ENCODE peak calls at places on chromosomes 6 and 20, in seven cellular contexts. One of them, this sample, is unnamed.

GRCh38 chr6:18507561-18507960 is 120.4 kb downstream of the RNF144B start:
- DNase-seq in H1: no peak
- DNase-seq in H9: no peak
- DNase-seq in neuronal stem cell: no peak
- DNase-seq in IMR-90: peak
- DNase-seq in mesenchymal stem cell: no peak
- DNase-seq in trophoblast cell: peak
- DNase-seq in this sample: no peak

GRCh38 chr6:151763303-151763702 is 44.2 kb upstream of the ESR1 start:
- DNase-seq in H1: no peak
- DNase-seq in H9: no peak
- DNase-seq in neuronal stem cell: no peak
- DNase-seq in IMR-90: peak
- DNase-seq in mesenchymal stem cell: no peak
- DNase-seq in trophoblast cell: peak
- DNase-seq in this sample: peak

GRCh38 chr6:125314019-125314581 is 12.3 kb upstream of the HDDC2 start:
- DNase-seq in H1: no peak
- DNase-seq in H9: peak
- DNase-seq in neuronal stem cell: peak
- DNase-seq in IMR-90: peak
- DNase-seq in mesenchymal stem cell: peak
- DNase-seq in trophoblast cell: peak
- DNase-seq in this sample: peak

GRCh38 chr6:125944434-125944816 is 12.1 kb upstream of the HINT3 start:
- DNase-seq in H1: no peak
- DNase-seq in H9: no peak
- DNase-seq in neuronal stem cell: no peak
- DNase-seq in IMR-90: peak
- DNase-seq in mesenchymal stem cell: peak
- DNase-seq in trophoblast cell: peak
- DNase-seq in this sample: no peak

GRCh38 chr20:54172532-54172855 is 1.3 kb downstream of the CYP24A1 start:
- DNase-seq in H1: no peak
- DNase-seq in H9: no peak
- DNase-seq in neuronal stem cell: no peak
- DNase-seq in IMR-90: no peak
- DNase-seq in mesenchymal stem cell: no peak
- DNase-seq in trophoblast cell: no peak
- DNase-seq in this sample: no peak

GRCh38 chr6:129546702-129547101 is 163.3 kb downstream of the ARHGAP18 start:
- DNase-seq in H1: no peak
- DNase-seq in H9: no peak
- DNase-seq in neuronal stem cell: no peak
- DNase-seq in IMR-90: no peak
- DNase-seq in mesenchymal stem cell: no peak
- DNase-seq in trophoblast cell: no peak
- DNase-seq in this sample: no peak

GRCh38 chr20:20195011-20195705 is 142.8 kb downstream of the CFAP61 start:
- DNase-seq in H1: no peak
- DNase-seq in H9: no peak
- DNase-seq in neuronal stem cell: no peak
- DNase-seq in IMR-90: no peak
- DNase-seq in mesenchymal stem cell: no peak
- DNase-seq in trophoblast cell: no peak
- DNase-seq in this sample: no peak

GRCh38 chr20:62027698-62028321 is 37.9 kb downstream of the TAF4 start:
- DNase-seq in H1: no peak
- DNase-seq in H9: no peak
- DNase-seq in neuronal stem cell: no peak
- DNase-seq in IMR-90: no peak
- DNase-seq in mesenchymal stem cell: no peak
- DNase-seq in trophoblast cell: no peak
- DNase-seq in this sample: no peak

GRCh38 chr20:53023717-53024116 is 51.6 kb downstream of the TSHZ2 start:
- DNase-seq in H1: no peak
- DNase-seq in H9: no peak
- DNase-seq in neuronal stem cell: no peak
- DNase-seq in IMR-90: no peak
- DNase-seq in mesenchymal stem cell: peak
- DNase-seq in trophoblast cell: peak
- DNase-seq in this sample: no peak

GRCh38 chr6:170283212-170284081 is 7.4 kb downstream of the DLL1 start:
- DNase-seq in H1: no peak
- DNase-seq in H9: no peak
- DNase-seq in neuronal stem cell: no peak
- DNase-seq in IMR-90: no peak
- DNase-seq in mesenchymal stem cell: no peak
- DNase-seq in trophoblast cell: no peak
- DNase-seq in this sample: no peak

GRCh38 chr6:14900919-14901318 is 344.9 kb upstream of the JARID2 start:
- DNase-seq in H1: no peak
- DNase-seq in H9: no peak
- DNase-seq in neuronal stem cell: no peak
- DNase-seq in IMR-90: no peak
- DNase-seq in mesenchymal stem cell: no peak
- DNase-seq in trophoblast cell: no peak
- DNase-seq in this sample: no peak

GRCh38 chr6:36727491-36728021 is 29.9 kb downstream of the RAB44 start:
- DNase-seq in H1: no peak
- DNase-seq in H9: no peak
- DNase-seq in neuronal stem cell: no peak
- DNase-seq in IMR-90: peak
- DNase-seq in mesenchymal stem cell: peak
- DNase-seq in trophoblast cell: peak
- DNase-seq in this sample: no peak

GRCh38 chr20:2874456-2874855 is 1.2 kb downstream of the PTPRA start:
- DNase-seq in H1: no peak
- DNase-seq in H9: no peak
- DNase-seq in neuronal stem cell: no peak
- DNase-seq in IMR-90: peak
- DNase-seq in mesenchymal stem cell: peak
- DNase-seq in trophoblast cell: no peak
- DNase-seq in this sample: no peak

GRCh38 chr6:110517601-110518280 is 41.3 kb upstream of the SLC22A16 start:
- DNase-seq in H1: no peak
- DNase-seq in H9: no peak
- DNase-seq in neuronal stem cell: no peak
- DNase-seq in IMR-90: no peak
- DNase-seq in mesenchymal stem cell: no peak
- DNase-seq in trophoblast cell: no peak
- DNase-seq in this sample: no peak

GRCh38 chr6:157905590-157906337 is 75.9 kb upstream of the SYNJ2 start:
- DNase-seq in H1: no peak
- DNase-seq in H9: no peak
- DNase-seq in neuronal stem cell: no peak
- DNase-seq in IMR-90: no peak
- DNase-seq in mesenchymal stem cell: no peak
- DNase-seq in trophoblast cell: no peak
- DNase-seq in this sample: peak

GRCh38 chr6:4447646-4448315 is 312.4 kb upstream of the ECI2 start:
- DNase-seq in H1: no peak
- DNase-seq in H9: no peak
- DNase-seq in neuronal stem cell: no peak
- DNase-seq in IMR-90: peak
- DNase-seq in mesenchymal stem cell: no peak
- DNase-seq in trophoblast cell: peak
- DNase-seq in this sample: peak

GRCh38 chr6:154719854-154720253 is 13.4 kb upstream of the SCAF8 start:
- DNase-seq in H1: no peak
- DNase-seq in H9: no peak
- DNase-seq in neuronal stem cell: no peak
- DNase-seq in IMR-90: no peak
- DNase-seq in mesenchymal stem cell: no peak
- DNase-seq in trophoblast cell: no peak
- DNase-seq in this sample: no peak

GRCh38 chr6:21003780-21004541 is 469.7 kb downstream of the CDKAL1 start:
- DNase-seq in H1: no peak
- DNase-seq in H9: no peak
- DNase-seq in neuronal stem cell: no peak
- DNase-seq in IMR-90: peak
- DNase-seq in mesenchymal stem cell: no peak
- DNase-seq in trophoblast cell: peak
- DNase-seq in this sample: no peak

GRCh38 chr6:144259988-144260387 is 25.1 kb upstream of the UTRN start:
- DNase-seq in H1: no peak
- DNase-seq in H9: no peak
- DNase-seq in neuronal stem cell: no peak
- DNase-seq in IMR-90: no peak
- DNase-seq in mesenchymal stem cell: peak
- DNase-seq in trophoblast cell: no peak
- DNase-seq in this sample: no peak

GRCh38 chr20:4875578-4876067 is 125.7 kb downstream of the SLC23A2 start:
- DNase-seq in H1: no peak
- DNase-seq in H9: no peak
- DNase-seq in neuronal stem cell: no peak
- DNase-seq in IMR-90: no peak
- DNase-seq in mesenchymal stem cell: no peak
- DNase-seq in trophoblast cell: no peak
- DNase-seq in this sample: no peak

GRCh38 chr20:22383156-22383555 is 201.2 kb downstream of the FOXA2 start:
- DNase-seq in H1: no peak
- DNase-seq in H9: no peak
- DNase-seq in neuronal stem cell: no peak
- DNase-seq in IMR-90: no peak
- DNase-seq in mesenchymal stem cell: no peak
- DNase-seq in trophoblast cell: no peak
- DNase-seq in this sample: no peak

GRCh38 chr20:58992911-58993310 is 11.9 kb downstream of the NELFCD start:
- DNase-seq in H1: no peak
- DNase-seq in H9: no peak
- DNase-seq in neuronal stem cell: no peak
- DNase-seq in IMR-90: no peak
- DNase-seq in mesenchymal stem cell: no peak
- DNase-seq in trophoblast cell: no peak
- DNase-seq in this sample: no peak

DNA sequence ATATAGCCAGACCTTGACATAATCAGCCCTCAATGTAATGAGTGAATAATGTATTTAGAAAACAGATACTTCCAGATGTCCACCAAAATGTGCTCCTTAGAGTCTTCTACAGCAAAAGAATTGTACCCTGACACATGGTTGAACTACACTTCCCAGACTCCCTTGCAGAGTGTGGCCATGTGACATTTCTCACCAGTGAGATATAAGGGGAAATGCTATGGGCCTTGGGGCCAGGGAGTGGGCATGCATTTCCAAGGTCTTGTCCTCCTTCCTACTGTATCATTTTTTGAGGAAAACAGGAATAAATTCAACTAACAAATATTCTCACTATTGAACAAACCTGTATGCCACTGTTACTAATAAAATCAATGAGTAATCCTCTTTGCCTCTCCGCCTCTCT is 211.4 kb upstream of the SMLR1 start:
- DNase-seq in H1: no peak
- DNase-seq in H9: no peak
- DNase-seq in neuronal stem cell: no peak
- DNase-seq in IMR-90: no peak
- DNase-seq in mesenchymal stem cell: no peak
- DNase-seq in trophoblast cell: no peak
- DNase-seq in this sample: peak
- H2BK5ac ChIP-seq in H1: no peak
- H2BK5ac ChIP-seq in H9: no peak
- H2BK5ac ChIP-seq in neuronal stem cell: no peak
- H2BK5ac ChIP-seq in IMR-90: no peak
- H2BK5ac ChIP-seq in mesenchymal stem cell: no peak
- H2BK5ac ChIP-seq in trophoblast cell: no peak
- H2BK5ac ChIP-seq in this sample: no peak

DNA sequence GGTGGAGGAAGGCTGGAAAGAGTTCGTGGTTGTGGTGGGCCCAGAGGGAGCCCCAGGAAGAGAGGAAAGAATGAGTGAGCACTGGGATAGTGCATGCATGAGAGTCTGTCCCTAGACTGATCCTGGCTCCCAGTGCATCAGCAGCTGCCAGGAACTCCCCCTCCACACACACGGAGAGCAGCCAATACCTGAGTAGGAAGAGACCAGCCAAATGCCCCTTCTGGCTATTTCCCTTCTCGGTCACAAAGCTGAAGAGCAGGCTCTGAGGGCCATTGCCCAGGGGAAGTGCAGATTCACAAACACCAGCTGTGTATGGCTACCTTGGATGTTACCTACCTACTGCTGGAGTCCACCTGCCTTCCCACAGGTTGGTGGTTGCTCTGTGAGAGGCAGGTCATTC is 45.1 kb downstream of the GABRR2 start:
- DNase-seq in H1: no peak
- DNase-seq in H9: no peak
- DNase-seq in neuronal stem cell: no peak
- DNase-seq in IMR-90: no peak
- DNase-seq in mesenchymal stem cell: no peak
- DNase-seq in trophoblast cell: no peak
- DNase-seq in this sample: no peak
- H3K23ac ChIP-seq in H1: no peak
- H3K23ac ChIP-seq in H9: no peak
- H3K23ac ChIP-seq in neuronal stem cell: no peak
- H3K23ac ChIP-seq in IMR-90: no peak
- H3K23ac ChIP-seq in mesenchymal stem cell: no peak
- H3K23ac ChIP-seq in trophoblast cell: no peak
- H3K23ac ChIP-seq in this sample: no peak

GRCh38 chr6:164057876-164058275 is 643.4 kb downstream of the QKI start:
- DNase-seq in H1: no peak
- DNase-seq in H9: no peak
- DNase-seq in neuronal stem cell: no peak
- DNase-seq in IMR-90: no peak
- DNase-seq in mesenchymal stem cell: no peak
- DNase-seq in trophoblast cell: no peak
- DNase-seq in this sample: no peak

GRCh38 chr6:164068533-164068932 is 654.0 kb downstream of the QKI start:
- DNase-seq in H1: no peak
- DNase-seq in H9: no peak
- DNase-seq in neuronal stem cell: no peak
- DNase-seq in IMR-90: no peak
- DNase-seq in mesenchymal stem cell: no peak
- DNase-seq in trophoblast cell: no peak
- DNase-seq in this sample: no peak

GRCh38 chr6:164063346-164063745 is 648.8 kb downstream of the QKI start:
- DNase-seq in H1: no peak
- DNase-seq in H9: no peak
- DNase-seq in neuronal stem cell: no peak
- DNase-seq in IMR-90: no peak
- DNase-seq in mesenchymal stem cell: no peak
- DNase-seq in trophoblast cell: no peak
- DNase-seq in this sample: peak

GRCh38 chr6:164062872-164063271 is 648.4 kb downstream of the QKI start:
- DNase-seq in H1: no peak
- DNase-seq in H9: no peak
- DNase-seq in neuronal stem cell: no peak
- DNase-seq in IMR-90: no peak
- DNase-seq in mesenchymal stem cell: no peak
- DNase-seq in trophoblast cell: no peak
- DNase-seq in this sample: no peak
- H2BK5ac ChIP-seq in H1: no peak
- H2BK5ac ChIP-seq in H9: no peak
- H2BK5ac ChIP-seq in neuronal stem cell: no peak
- H2BK5ac ChIP-seq in IMR-90: no peak
- H2BK5ac ChIP-seq in mesenchymal stem cell: no peak
- H2BK5ac ChIP-seq in trophoblast cell: no peak
- H2BK5ac ChIP-seq in this sample: no peak

GRCh38 chr6:131288214-131288613 is 152.9 kb downstream of the AKAP7 start:
- DNase-seq in H1: no peak
- DNase-seq in H9: no peak
- DNase-seq in neuronal stem cell: no peak
- DNase-seq in IMR-90: no peak
- DNase-seq in mesenchymal stem cell: no peak
- DNase-seq in trophoblast cell: no peak
- DNase-seq in this sample: no peak
- H3K23ac ChIP-seq in H1: no peak
- H3K23ac ChIP-seq in H9: no peak
- H3K23ac ChIP-seq in neuronal stem cell: no peak
- H3K23ac ChIP-seq in IMR-90: no peak
- H3K23ac ChIP-seq in mesenchymal stem cell: no peak
- H3K23ac ChIP-seq in trophoblast cell: no peak
- H3K23ac ChIP-seq in this sample: no peak